ENCODE peak calls at places on chromosome 20, in nine cellular contexts. One of them, this sample, is unnamed.

GRCh38 chr20:63574156-63574828 is at the start of gene HELZ2:
- DNase-seq in esophagus squamous epithelium: no peak
- DNase-seq in lower lobe of right lung: peak
- DNase-seq in heart left ventricle: peak
- DNase-seq in GM20000: peak
- DNase-seq in H9: peak
- DNase-seq in kidney epithelial cell: no peak
- DNase-seq in WERI-Rb-1: peak
- DNase-seq in psoas muscle: peak
- DNase-seq in this sample: peak

GRCh38 chr20:38117635-38118034 is 47.4 kb downstream of the TGM2 start:
- DNase-seq in heart left ventricle: no peak
- DNase-seq in esophagus squamous epithelium: no peak
- DNase-seq in H9: no peak
- DNase-seq in psoas muscle: no peak
- DNase-seq in GM20000: no peak
- DNase-seq in lower lobe of right lung: no peak
- DNase-seq in WERI-Rb-1: no peak
- DNase-seq in kidney epithelial cell: peak
- DNase-seq in this sample: no peak

GRCh38 chr20:46253391-46253790 is 54.9 kb downstream of the CDH22 start:
- DNase-seq in GM20000: no peak
- DNase-seq in psoas muscle: no peak
- DNase-seq in esophagus squamous epithelium: no peak
- DNase-seq in lower lobe of right lung: no peak
- DNase-seq in H9: peak
- DNase-seq in WERI-Rb-1: peak
- DNase-seq in kidney epithelial cell: no peak
- DNase-seq in heart left ventricle: no peak
- DNase-seq in this sample: peak

GRCh38 chr20:38665094-38665493 is 59.2 kb upstream of the SLC32A1 start:
- DNase-seq in psoas muscle: no peak
- DNase-seq in H9: no peak
- DNase-seq in kidney epithelial cell: no peak
- DNase-seq in WERI-Rb-1: no peak
- DNase-seq in lower lobe of right lung: no peak
- DNase-seq in esophagus squamous epithelium: no peak
- DNase-seq in GM20000: no peak
- DNase-seq in heart left ventricle: no peak
- DNase-seq in this sample: no peak

GRCh38 chr20:63565021-63565698 is 8.9 kb downstream of the HELZ2 start:
- DNase-seq in kidney epithelial cell: no peak
- DNase-seq in heart left ventricle: no peak
- DNase-seq in lower lobe of right lung: no peak
- DNase-seq in psoas muscle: no peak
- DNase-seq in H9: no peak
- DNase-seq in esophagus squamous epithelium: no peak
- DNase-seq in WERI-Rb-1: no peak
- DNase-seq in GM20000: no peak
- DNase-seq in this sample: no peak

GRCh38 chr20:11585752-11586352 is 331.8 kb upstream of the BTBD3 start:
- DNase-seq in psoas muscle: no peak
- DNase-seq in GM20000: no peak
- DNase-seq in heart left ventricle: no peak
- DNase-seq in lower lobe of right lung: no peak
- DNase-seq in WERI-Rb-1: no peak
- DNase-seq in esophagus squamous epithelium: no peak
- DNase-seq in H9: no peak
- DNase-seq in kidney epithelial cell: no peak
- DNase-seq in this sample: no peak

GRCh38 chr20:64214952-64215351 is 40.6 kb upstream of the PCMTD2 start:
- DNase-seq in H9: no peak
- DNase-seq in WERI-Rb-1: no peak
- DNase-seq in heart left ventricle: no peak
- DNase-seq in kidney epithelial cell: no peak
- DNase-seq in psoas muscle: no peak
- DNase-seq in lower lobe of right lung: no peak
- DNase-seq in esophagus squamous epithelium: no peak
- DNase-seq in GM20000: no peak
- DNase-seq in this sample: no peak

GRCh38 chr20:64063389-64064144 is 569 bp downstream of the TCEA2 start:
- DNase-seq in GM20000: no peak
- DNase-seq in H9: no peak
- DNase-seq in esophagus squamous epithelium: no peak
- DNase-seq in heart left ventricle: no peak
- DNase-seq in lower lobe of right lung: no peak
- DNase-seq in psoas muscle: peak
- DNase-seq in WERI-Rb-1: no peak
- DNase-seq in kidney epithelial cell: no peak
- DNase-seq in this sample: peak

DNA sequence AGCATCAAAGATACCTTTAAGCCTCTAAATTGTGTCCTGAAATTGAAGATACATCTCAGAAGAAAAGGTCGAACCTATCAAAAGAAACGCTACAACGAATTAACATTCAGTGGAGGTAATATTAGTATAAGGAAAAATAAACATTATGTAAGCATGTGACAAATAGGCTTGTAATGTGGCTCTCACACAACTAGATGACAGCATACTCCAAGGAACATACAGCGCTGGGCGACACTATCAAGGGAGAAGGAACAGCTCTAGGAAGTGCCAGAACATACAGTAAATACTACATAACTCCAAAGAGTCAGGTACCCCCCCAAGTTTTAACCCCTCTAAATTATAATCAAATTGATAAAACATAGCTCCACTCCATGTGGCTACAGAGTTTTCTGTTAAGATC is 103.5 kb downstream of the LAMP5 start:
- DNase-seq in GM20000: no peak
- DNase-seq in kidney epithelial cell: no peak
- DNase-seq in esophagus squamous epithelium: no peak
- DNase-seq in lower lobe of right lung: no peak
- DNase-seq in heart left ventricle: no peak
- DNase-seq in WERI-Rb-1: peak
- DNase-seq in psoas muscle: no peak
- DNase-seq in H9: no peak
- DNase-seq in this sample: peak
- TF ChIP-seq CTCF in GM20000: peak
- TF ChIP-seq CTCF in kidney epithelial cell: peak
- TF ChIP-seq CTCF in esophagus squamous epithelium: no peak
- TF ChIP-seq CTCF in lower lobe of right lung: peak
- TF ChIP-seq CTCF in heart left ventricle: peak
- TF ChIP-seq CTCF in WERI-Rb-1: peak
- TF ChIP-seq CTCF in psoas muscle: no peak
- TF ChIP-seq CTCF in H9: peak
- TF ChIP-seq CTCF in this sample: no peak

GRCh38 chr20:24785141-24785924 is 163.7 kb upstream of the CST7 start:
- DNase-seq in kidney epithelial cell: no peak
- DNase-seq in esophagus squamous epithelium: no peak
- DNase-seq in psoas muscle: no peak
- DNase-seq in lower lobe of right lung: peak
- DNase-seq in heart left ventricle: no peak
- DNase-seq in H9: no peak
- DNase-seq in WERI-Rb-1: no peak
- DNase-seq in GM20000: no peak
- DNase-seq in this sample: no peak

GRCh38 chr20:24782801-24783630 is 166.1 kb upstream of the CST7 start:
- DNase-seq in GM20000: no peak
- DNase-seq in H9: peak
- DNase-seq in esophagus squamous epithelium: no peak
- DNase-seq in WERI-Rb-1: peak
- DNase-seq in kidney epithelial cell: no peak
- DNase-seq in psoas muscle: no peak
- DNase-seq in heart left ventricle: no peak
- DNase-seq in lower lobe of right lung: peak
- DNase-seq in this sample: peak

GRCh38 chr20:24782221-24782620 is 166.8 kb upstream of the CST7 start:
- DNase-seq in psoas muscle: no peak
- DNase-seq in lower lobe of right lung: peak
- DNase-seq in kidney epithelial cell: no peak
- DNase-seq in heart left ventricle: no peak
- DNase-seq in esophagus squamous epithelium: no peak
- DNase-seq in WERI-Rb-1: no peak
- DNase-seq in H9: no peak
- DNase-seq in GM20000: no peak
- DNase-seq in this sample: no peak

GRCh38 chr20:24784607-24785006 is 164.5 kb upstream of the CST7 start:
- DNase-seq in lower lobe of right lung: peak
- DNase-seq in H9: no peak
- DNase-seq in kidney epithelial cell: no peak
- DNase-seq in heart left ventricle: no peak
- DNase-seq in esophagus squamous epithelium: no peak
- DNase-seq in WERI-Rb-1: no peak
- DNase-seq in GM20000: no peak
- DNase-seq in psoas muscle: no peak
- DNase-seq in this sample: no peak

DNA sequence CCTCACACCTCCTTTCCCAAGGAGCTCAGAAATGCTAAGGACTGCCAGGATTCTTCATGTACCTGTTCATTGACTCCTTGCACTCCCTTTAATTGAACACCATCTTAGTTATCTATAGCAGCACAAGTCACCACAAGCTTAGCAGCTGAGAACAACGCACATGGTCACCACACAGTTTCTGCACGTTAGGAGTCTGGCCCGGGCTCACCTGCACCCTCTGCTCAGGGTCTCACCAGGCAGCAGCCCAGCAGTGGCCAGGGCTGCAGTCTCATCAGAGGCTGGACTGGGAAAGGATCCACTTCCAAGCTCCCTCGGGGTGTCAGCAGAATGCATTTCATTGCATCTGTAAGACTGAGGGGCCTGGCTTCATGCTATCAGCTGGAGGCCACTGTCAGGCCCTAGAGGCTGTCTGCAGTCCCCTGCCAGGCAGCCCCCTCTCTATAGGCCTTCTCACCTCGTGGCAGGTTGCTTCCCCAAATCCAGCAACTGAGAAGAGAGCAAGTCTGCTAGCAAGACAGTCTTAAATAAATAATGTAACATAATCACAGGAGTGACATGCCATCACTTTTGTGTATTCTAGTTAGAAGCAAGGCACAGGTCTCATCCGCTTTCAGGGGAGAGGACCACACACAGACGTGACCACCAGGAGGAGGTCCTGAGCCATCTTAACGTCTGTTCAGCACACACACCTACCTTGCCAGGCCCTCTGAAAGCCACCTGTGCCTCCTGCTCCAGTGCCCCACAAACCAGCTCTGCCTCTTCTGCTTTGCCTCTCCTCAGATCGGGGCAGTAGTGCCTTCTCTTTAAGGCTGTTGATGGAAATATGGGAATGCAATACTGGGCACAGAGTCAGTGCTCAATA is 165.2 kb upstream of the CST7 start:
- DNase-seq in kidney epithelial cell: no peak
- DNase-seq in psoas muscle: no peak
- DNase-seq in esophagus squamous epithelium: no peak
- DNase-seq in GM20000: peak
- DNase-seq in lower lobe of right lung: peak
- DNase-seq in heart left ventricle: no peak
- DNase-seq in WERI-Rb-1: peak
- DNase-seq in H9: peak
- DNase-seq in this sample: no peak
- TF ChIP-seq CTCF in kidney epithelial cell: no peak
- TF ChIP-seq CTCF in psoas muscle: no peak
- TF ChIP-seq CTCF in esophagus squamous epithelium: no peak
- TF ChIP-seq CTCF in GM20000: peak
- TF ChIP-seq CTCF in lower lobe of right lung: no peak
- TF ChIP-seq CTCF in heart left ventricle: no peak
- TF ChIP-seq CTCF in WERI-Rb-1: peak
- TF ChIP-seq CTCF in H9: peak
- TF ChIP-seq CTCF in this sample: no peak

GRCh38 chr20:25176184-25176583 is 19.3 kb upstream of the ENTPD6 start:
- DNase-seq in WERI-Rb-1: no peak
- DNase-seq in kidney epithelial cell: no peak
- DNase-seq in lower lobe of right lung: no peak
- DNase-seq in psoas muscle: no peak
- DNase-seq in heart left ventricle: no peak
- DNase-seq in esophagus squamous epithelium: no peak
- DNase-seq in GM20000: no peak
- DNase-seq in H9: no peak
- DNase-seq in this sample: no peak

GRCh38 chr20:25173886-25174308 is 21.6 kb upstream of the ENTPD6 start:
- DNase-seq in psoas muscle: no peak
- DNase-seq in H9: no peak
- DNase-seq in lower lobe of right lung: no peak
- DNase-seq in WERI-Rb-1: no peak
- DNase-seq in GM20000: no peak
- DNase-seq in esophagus squamous epithelium: no peak
- DNase-seq in kidney epithelial cell: no peak
- DNase-seq in heart left ventricle: no peak
- DNase-seq in this sample: no peak

GRCh38 chr20:25179439-25180089 is 15.9 kb upstream of the ENTPD6 start:
- DNase-seq in psoas muscle: no peak
- DNase-seq in WERI-Rb-1: no peak
- DNase-seq in lower lobe of right lung: no peak
- DNase-seq in esophagus squamous epithelium: no peak
- DNase-seq in GM20000: no peak
- DNase-seq in H9: no peak
- DNase-seq in kidney epithelial cell: no peak
- DNase-seq in heart left ventricle: no peak
- DNase-seq in this sample: no peak

GRCh38 chr20:25177890-25178321 is 17.6 kb upstream of the ENTPD6 start:
- DNase-seq in kidney epithelial cell: no peak
- DNase-seq in psoas muscle: no peak
- DNase-seq in heart left ventricle: no peak
- DNase-seq in esophagus squamous epithelium: no peak
- DNase-seq in GM20000: no peak
- DNase-seq in lower lobe of right lung: peak
- DNase-seq in WERI-Rb-1: no peak
- DNase-seq in H9: no peak
- DNase-seq in this sample: no peak

DNA sequence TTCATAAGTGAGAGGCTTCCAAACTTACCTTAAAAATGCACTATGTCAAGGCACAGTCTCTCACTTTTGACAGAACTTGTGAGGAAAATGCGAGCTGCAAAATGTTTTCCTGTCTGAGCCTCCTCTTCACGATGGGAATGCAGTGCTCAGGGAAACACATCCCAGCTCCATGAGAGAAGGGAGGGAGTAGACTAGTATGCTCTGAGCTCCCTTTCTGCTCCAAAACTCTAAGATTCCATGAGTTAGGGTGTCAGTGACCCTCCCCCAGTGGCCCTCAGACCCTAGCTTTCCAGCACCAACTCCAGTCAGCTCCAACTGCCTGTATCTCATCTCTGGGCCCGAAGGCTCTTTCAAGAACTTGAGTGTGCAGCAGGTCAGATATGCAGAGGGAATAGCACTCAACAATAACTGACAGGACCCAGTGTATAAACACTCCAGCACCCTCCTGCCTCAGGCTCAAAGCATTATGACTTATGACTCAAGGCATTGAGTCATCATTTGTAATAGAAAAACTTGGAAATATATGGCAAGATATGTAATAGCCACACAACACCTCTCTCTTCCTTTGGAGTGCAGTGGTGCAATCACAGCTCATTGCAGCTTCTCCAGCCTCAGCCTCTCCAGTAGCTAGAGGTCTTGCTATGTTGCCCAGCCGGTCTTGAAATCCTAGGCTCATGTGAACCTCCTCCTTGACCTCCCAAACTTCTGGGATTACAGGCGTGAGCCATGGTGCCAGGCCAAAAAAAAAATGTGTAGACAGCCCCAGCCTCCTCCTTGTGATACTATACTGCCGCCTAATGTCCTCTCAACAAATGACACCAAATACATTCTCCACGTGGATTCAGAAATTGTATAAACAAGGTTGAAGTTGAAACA is 16.7 kb upstream of the ENTPD6 start:
- DNase-seq in esophagus squamous epithelium: no peak
- DNase-seq in lower lobe of right lung: peak
- DNase-seq in psoas muscle: peak
- DNase-seq in heart left ventricle: no peak
- DNase-seq in GM20000: peak
- DNase-seq in H9: no peak
- DNase-seq in kidney epithelial cell: peak
- DNase-seq in WERI-Rb-1: peak
- DNase-seq in this sample: no peak
- TF ChIP-seq CTCF in esophagus squamous epithelium: peak
- TF ChIP-seq CTCF in lower lobe of right lung: peak
- TF ChIP-seq CTCF in psoas muscle: peak
- TF ChIP-seq CTCF in heart left ventricle: peak
- TF ChIP-seq CTCF in GM20000: peak
- TF ChIP-seq CTCF in H9: peak
- TF ChIP-seq CTCF in kidney epithelial cell: peak
- TF ChIP-seq CTCF in WERI-Rb-1: peak
- TF ChIP-seq CTCF in this sample: peak

GRCh38 chr20:49278817-49279676 is 1.2 kb upstream of the ZNFX1 start:
- DNase-seq in esophagus squamous epithelium: no peak
- DNase-seq in lower lobe of right lung: peak
- DNase-seq in kidney epithelial cell: no peak
- DNase-seq in heart left ventricle: no peak
- DNase-seq in GM20000: no peak
- DNase-seq in psoas muscle: no peak
- DNase-seq in H9: no peak
- DNase-seq in WERI-Rb-1: no peak
- DNase-seq in this sample: peak

GRCh38 chr20:49279677-49280462 is 2.0 kb upstream of the ZNFX1 start:
- DNase-seq in heart left ventricle: no peak
- DNase-seq in esophagus squamous epithelium: no peak
- DNase-seq in kidney epithelial cell: no peak
- DNase-seq in psoas muscle: no peak
- DNase-seq in lower lobe of right lung: no peak
- DNase-seq in GM20000: no peak
- DNase-seq in H9: no peak
- DNase-seq in WERI-Rb-1: no peak
- DNase-seq in this sample: no peak

GRCh38 chr20:49277786-49278035 is 146 bp downstream of the ZNFX1 start:
- DNase-seq in WERI-Rb-1: no peak
- DNase-seq in H9: no peak
- DNase-seq in heart left ventricle: no peak
- DNase-seq in lower lobe of right lung: no peak
- DNase-seq in psoas muscle: no peak
- DNase-seq in kidney epithelial cell: no peak
- DNase-seq in esophagus squamous epithelium: no peak
- DNase-seq in GM20000: no peak
- DNase-seq in this sample: no peak

GRCh38 chr20:49276895-49277785 is 717 bp downstream of the ZNFX1 start:
- DNase-seq in WERI-Rb-1: no peak
- DNase-seq in psoas muscle: peak
- DNase-seq in H9: no peak
- DNase-seq in GM20000: peak
- DNase-seq in lower lobe of right lung: peak
- DNase-seq in heart left ventricle: peak
- DNase-seq in esophagus squamous epithelium: no peak
- DNase-seq in kidney epithelial cell: no peak
- DNase-seq in this sample: peak

DNA sequence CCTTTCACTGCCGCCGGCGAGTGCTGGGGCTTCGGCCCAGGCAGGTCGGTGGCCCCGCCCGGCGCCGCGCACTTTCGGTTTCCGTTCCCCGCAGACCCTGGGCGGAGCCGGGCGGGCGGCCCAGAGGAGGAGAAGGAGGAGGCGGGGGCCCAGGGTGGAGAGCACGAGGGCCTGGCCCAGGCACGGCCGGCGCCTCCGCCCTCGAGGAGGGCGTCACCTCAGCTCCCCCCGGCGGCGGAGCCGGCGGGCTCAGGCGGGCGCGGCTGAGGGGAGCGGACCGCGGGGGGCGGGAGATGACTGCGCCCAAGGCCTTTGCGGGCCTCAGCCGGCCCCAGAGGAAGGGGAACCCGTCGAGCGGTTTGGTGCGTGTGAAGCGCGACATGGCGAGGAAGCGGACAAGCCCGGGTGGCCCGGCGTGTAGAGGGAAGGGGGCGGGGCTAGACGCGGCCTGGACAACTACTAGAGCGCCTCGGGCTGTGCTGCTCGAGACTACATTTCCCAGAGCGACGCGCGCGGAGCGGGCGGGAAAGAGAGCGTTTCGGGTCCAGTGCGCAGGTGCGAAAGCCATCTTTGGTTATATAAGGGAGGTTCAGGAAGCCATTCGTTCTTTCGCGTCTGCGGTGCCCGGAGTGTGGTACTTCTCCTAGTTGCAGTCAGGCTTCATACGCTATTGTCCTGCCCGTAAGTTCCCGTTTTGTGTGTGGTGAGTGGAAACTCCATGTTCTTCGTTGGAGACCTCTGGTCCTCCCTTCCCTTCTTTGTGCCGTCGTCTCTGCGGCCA is at the start of gene ZNFX1:
- DNase-seq in GM20000: peak
- DNase-seq in kidney epithelial cell: peak
- DNase-seq in heart left ventricle: peak
- DNase-seq in H9: peak
- DNase-seq in psoas muscle: peak
- DNase-seq in esophagus squamous epithelium: peak
- DNase-seq in WERI-Rb-1: peak
- DNase-seq in lower lobe of right lung: peak
- DNase-seq in this sample: peak
- TF ChIP-seq CTCF in GM20000: no peak
- TF ChIP-seq CTCF in kidney epithelial cell: no peak
- TF ChIP-seq CTCF in heart left ventricle: no peak
- TF ChIP-seq CTCF in H9: peak
- TF ChIP-seq CTCF in psoas muscle: no peak
- TF ChIP-seq CTCF in esophagus squamous epithelium: no peak
- TF ChIP-seq CTCF in WERI-Rb-1: no peak
- TF ChIP-seq CTCF in lower lobe of right lung: no peak
- TF ChIP-seq CTCF in this sample: no peak

This sample was measured in glutamatergic neuron.